ENCODE peak calls at places on chromosomes 16 and 17, in five cellular contexts. A, V, C, Y and R are unnamed samples.

GRCh38 chr16:48632137-48632774 is 22.3 kb upstream of the N4BP1 start:
- DNase-seq in A (no peak), V (no peak), C (no peak), Y (no peak), R (no peak)

GRCh38 chr16:70754874-70755600 is 45.9 kb downstream of the VAC14 start:
- DNase-seq in A (no peak), V (no peak), C (no peak), Y (no peak), R (no peak)

GRCh38 chr17:40461774-40462342 is 18.6 kb downstream of the IGFBP4 start:
- DNase-seq in A (no peak), V (no peak), C (no peak), Y (no peak), R (no peak)

GRCh38 chr16:11726008-11726407 is 16.6 kb downstream of the TXNDC11 start:
- DNase-seq in A (no peak), V (no peak), C (no peak), Y (no peak), R (no peak)

GRCh38 chr17:12584727-12585126 is 81.0 kb upstream of the MYOCD start:
- DNase-seq in A (no peak), V (no peak), C (no peak), Y (no peak), R (no peak)

GRCh38 chr17:8757189-8757588 is 1.2 kb downstream of the SPDYE4 start:
- DNase-seq in A (no peak), V (no peak), C (no peak), Y (no peak), R (no peak)

GRCh38 chr16:21162661-21163151 is 4.2 kb downstream of the LDAF1 start:
- DNase-seq in A (peak; percentile 60), V (no peak), C (no peak), Y (no peak), R (no peak)

GRCh38 chr17:17837380-17837821 is 615 bp upstream of the SREBF1 start:
- DNase-seq in A (peak; percentile 58), V (no peak), C (no peak), Y (peak; percentile 63), R (no peak)

GRCh38 chr17:45288825-45289224 is 26.9 kb upstream of the SPATA32 start:
- DNase-seq in A (no peak), V (no peak), C (no peak), Y (no peak), R (no peak)

GRCh38 chr17:37551788-37552187 is 57.4 kb downstream of the SYNRG start:
- DNase-seq in A (no peak), V (no peak), C (no peak), Y (peak; percentile 79), R (no peak)

GRCh38 chr17:73566905-73567782 is 77.1 kb downstream of the SDK2 start:
- DNase-seq in A (no peak), V (no peak), C (no peak), Y (no peak), R (no peak)

GRCh38 chr16:75433732-75434413 is 570 bp upstream of the CFDP1 start:
- DNase-seq in A (peak; percentile 82), V (peak; percentile 22), C (peak; percentile 28), Y (peak; percentile 90), R (peak; percentile 32)

GRCh38 chr16:71440669-71441347 is 1.0 kb downstream of the TLE7 start:
- DNase-seq in A (no peak), V (peak; percentile 77), C (no peak), Y (no peak), R (no peak)

GRCh38 chr17:43767713-43768059 is 9.1 kb upstream of the SOST start:
- DNase-seq in A (no peak), V (no peak), C (no peak), Y (no peak), R (no peak)

GRCh38 chr17:74354123-74354522 is 7.5 kb downstream of the BTBD17 start:
- DNase-seq in A (no peak), V (peak; percentile 88), C (peak; percentile 67), Y (no peak), R (peak; percentile 80)

GRCh38 chr16:30927789-30928378 is 4.5 kb downstream of the FBXL19 start:
- DNase-seq in A (peak; percentile 58), V (peak; percentile 85), C (peak; percentile 48), Y (peak; percentile 56), R (peak; percentile 70)

GRCh38 chr17:17702821-17703607 is 21.8 kb downstream of the RAI1 start:
- DNase-seq in A (peak; percentile 65), V (peak; percentile 68), C (no peak), Y (no peak), R (peak; percentile 44)

GRCh38 chr16:86774931-86775330 is 196.6 kb downstream of the FOXL1 start:
- DNase-seq in A (no peak), V (no peak), C (no peak), Y (no peak), R (no peak)

GRCh38 chr16:88066680-88067529 is 115.7 kb downstream of the BANP start:
- DNase-seq in A (no peak), V (no peak), C (no peak), Y (no peak), R (peak; percentile 9)

GRCh38 chr17:2057714-2058520 is 3.0 kb downstream of the HIC1 start:
- DNase-seq in A (no peak), V (no peak), C (no peak), Y (no peak), R (no peak)

GRCh38 chr17:42414782-42415409 is 8.2 kb downstream of the CAVIN1 start:
- DNase-seq in A (no peak), V (no peak), C (no peak), Y (no peak), R (no peak)

GRCh38 chr17:50953831-50954601 is 87.9 kb upstream of the TOB1 start:
- DNase-seq in A (no peak), V (peak; percentile 46), C (no peak), Y (peak; percentile 85), R (peak; percentile 79)

GRCh38 chr16:68792465-68793324 is 50.6 kb upstream of the TANGO6 start:
- DNase-seq in A (no peak), V (no peak), C (no peak), Y (no peak), R (no peak)

GRCh38 chr16:55754056-55754455 is 78.8 kb downstream of the CES1 start:
- DNase-seq in A (no peak), V (no peak), C (no peak), Y (no peak), R (no peak)

DNA sequence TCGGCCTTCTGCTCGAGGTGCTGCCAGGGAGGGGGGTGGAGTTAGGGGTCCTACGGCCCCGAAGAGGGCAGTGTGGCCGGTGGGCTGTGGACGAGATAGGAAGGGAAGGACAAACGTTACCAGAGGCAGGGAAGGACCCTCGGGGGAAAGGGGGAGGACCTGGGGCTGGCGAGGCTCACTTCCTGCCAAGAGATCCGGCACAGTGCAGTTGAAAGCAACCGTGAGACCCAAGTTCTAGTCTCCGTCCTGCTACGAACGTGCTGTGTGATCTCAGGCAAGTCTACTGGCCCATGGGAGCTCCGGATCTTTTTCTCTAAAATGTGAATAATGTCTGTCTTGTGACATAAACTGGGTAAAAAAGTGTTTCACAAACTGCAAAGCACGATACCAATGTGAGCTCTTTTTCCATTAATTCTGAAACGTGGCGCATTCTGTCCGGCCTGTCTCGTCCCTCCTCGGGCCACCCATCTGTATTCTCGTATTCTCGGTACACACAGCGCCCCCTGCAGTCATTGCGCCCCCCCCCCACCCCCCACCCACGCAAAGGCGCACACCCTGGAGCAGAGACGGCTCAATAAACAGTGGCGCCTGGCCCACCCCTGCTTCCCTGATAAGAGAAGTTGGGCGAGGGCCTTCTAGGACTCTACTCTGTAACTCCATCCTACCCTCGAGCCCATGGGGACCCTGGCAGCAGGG is 8.8 kb downstream of the CYGB start:
- DNase-seq in A (peak; percentile 76), V (no peak), C (no peak), Y (no peak), R (no peak)
- TF ChIP-seq CTCF in A (no peak), V (no peak), C (no peak), Y (no peak), R (no peak)

DNA sequence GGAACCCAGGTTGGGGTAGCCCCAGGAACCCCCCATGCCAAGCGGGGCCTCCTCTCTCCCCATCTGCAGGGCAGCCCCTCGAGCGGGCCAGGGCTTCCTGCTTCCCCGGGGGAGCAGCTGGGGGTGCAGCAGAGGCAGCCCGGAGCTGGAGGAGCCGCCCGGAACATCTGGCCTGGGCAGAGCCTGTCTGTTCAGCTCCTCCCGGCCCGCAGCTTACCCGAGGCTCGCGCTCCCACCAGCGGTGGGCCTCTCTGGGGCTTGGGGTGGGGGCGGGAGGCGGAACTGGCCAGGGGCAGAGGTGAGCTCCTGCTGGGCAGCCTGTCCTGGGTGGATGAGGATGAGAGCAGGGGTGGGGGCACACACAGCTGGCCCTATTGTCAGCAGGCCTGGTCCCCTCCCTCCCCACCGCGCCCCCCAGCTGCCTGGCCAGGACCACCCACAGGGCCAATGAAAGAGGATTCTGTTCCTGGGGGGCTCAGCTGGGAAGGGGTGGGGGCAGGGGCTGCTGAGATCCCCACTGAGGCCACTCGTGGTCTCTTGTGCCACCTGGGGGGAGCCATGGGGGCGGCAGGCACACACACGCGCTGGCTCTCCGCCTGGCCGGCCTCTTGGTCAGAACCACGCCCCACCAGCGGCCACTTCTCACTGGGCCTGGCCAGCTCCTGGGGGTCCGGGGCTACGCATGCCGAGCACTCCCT is 34.7 kb downstream of the BAHCC1 start:
- DNase-seq in A (no peak), V (no peak), C (no peak), Y (no peak), R (no peak)
- TF ChIP-seq CTCF in A (no peak), V (no peak), C (no peak), Y (no peak), R (no peak)

GRCh38 chr17:59451706-59452105 is 113.7 kb upstream of the DHX40 start:
- DNase-seq in A (no peak), V (no peak), C (no peak), Y (peak; percentile 89), R (no peak)
- TF ChIP-seq CTCF in A (no peak), V (no peak), C (no peak), Y (no peak), R (no peak)

GRCh38 chr16:12815361-12815760 is 11.7 kb upstream of the CPPED1 start:
- DNase-seq in A (no peak), V (no peak), C (no peak), Y (no peak), R (no peak)
- TF ChIP-seq CTCF in A (no peak), V (no peak), C (no peak), Y (no peak), R (no peak)

GRCh38 chr17:76368545-76368944 is 14.8 kb upstream of the PRPSAP1 start:
- DNase-seq in A (no peak), V (no peak), C (no peak), Y (no peak), R (no peak)
- TF ChIP-seq CTCF in A (no peak), V (no peak), C (no peak), Y (no peak), R (no peak)

DNA sequence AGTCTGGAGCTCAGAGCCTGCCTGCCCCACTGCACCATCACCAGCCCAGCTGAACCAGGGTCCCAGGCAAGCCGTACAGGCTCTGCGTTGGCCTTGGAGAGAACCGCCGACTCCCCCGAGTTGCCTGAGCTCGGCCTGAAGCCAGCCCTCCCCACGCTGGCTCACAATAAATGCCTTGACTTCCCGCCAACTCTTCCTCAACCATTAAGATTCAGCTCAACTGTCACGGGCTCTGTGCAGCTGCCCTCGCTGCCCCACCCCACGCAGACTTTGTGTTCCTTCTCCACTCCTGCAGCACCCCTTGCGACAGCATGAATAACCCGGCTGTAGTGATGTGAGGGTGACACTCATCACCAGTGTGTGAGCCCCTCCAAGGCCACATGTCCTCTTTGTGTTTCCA is 4.8 kb upstream of the QPRT start:
- DNase-seq in A (peak; percentile 84), V (no peak), C (no peak), Y (no peak), R (no peak)
- TF ChIP-seq CTCF in A (no peak), V (no peak), C (no peak), Y (no peak), R (no peak)